ENCODE peak calls at places on chromosomes 3 and 15, in seven cellular contexts. One of them, this sample, is unnamed.

GRCh38 chr15:86650084-86650483 is 570.4 kb downstream of the AGBL1 start:
- DNase-seq in tibial artery: no peak
- DNase-seq in epithelial cell of esophagus: peak
- DNase-seq in OCI-LY7: peak
- DNase-seq in PC-9: no peak
- DNase-seq in pancreas: no peak
- DNase-seq in choroid plexus epithelial cell: no peak
- DNase-seq in this sample: no peak

GRCh38 chr15:44009056-44009455 is 182.3 kb downstream of the WDR76 start:
- DNase-seq in PC-9: peak
- DNase-seq in OCI-LY7: no peak
- DNase-seq in pancreas: no peak
- DNase-seq in tibial artery: no peak
- DNase-seq in choroid plexus epithelial cell: peak
- DNase-seq in epithelial cell of esophagus: peak
- DNase-seq in this sample: peak

GRCh38 chr3:84692261-84692660 is 266.5 kb upstream of the CADM2 start:
- DNase-seq in epithelial cell of esophagus: peak
- DNase-seq in pancreas: no peak
- DNase-seq in choroid plexus epithelial cell: no peak
- DNase-seq in OCI-LY7: no peak
- DNase-seq in tibial artery: no peak
- DNase-seq in PC-9: peak
- DNase-seq in this sample: no peak

GRCh38 chr3:50230833-50231125 is 5.2 kb upstream of the GNAI2 start:
- DNase-seq in PC-9: no peak
- DNase-seq in pancreas: no peak
- DNase-seq in epithelial cell of esophagus: no peak
- DNase-seq in choroid plexus epithelial cell: no peak
- DNase-seq in OCI-LY7: no peak
- DNase-seq in tibial artery: no peak
- DNase-seq in this sample: peak

GRCh38 chr3:127426444-127427168 is 138.8 kb upstream of the PRR20G start:
- DNase-seq in epithelial cell of esophagus: no peak
- DNase-seq in OCI-LY7: no peak
- DNase-seq in choroid plexus epithelial cell: no peak
- DNase-seq in PC-9: no peak
- DNase-seq in pancreas: no peak
- DNase-seq in tibial artery: peak
- DNase-seq in this sample: no peak

GRCh38 chr3:171741377-171741776 is 68.9 kb downstream of the PLD1 start:
- DNase-seq in tibial artery: no peak
- DNase-seq in choroid plexus epithelial cell: no peak
- DNase-seq in pancreas: no peak
- DNase-seq in PC-9: no peak
- DNase-seq in epithelial cell of esophagus: no peak
- DNase-seq in OCI-LY7: no peak
- DNase-seq in this sample: no peak

GRCh38 chr3:108377384-108377783 is 81.0 kb downstream of the HHLA2 start:
- DNase-seq in epithelial cell of esophagus: no peak
- DNase-seq in OCI-LY7: no peak
- DNase-seq in pancreas: no peak
- DNase-seq in PC-9: no peak
- DNase-seq in choroid plexus epithelial cell: no peak
- DNase-seq in tibial artery: no peak
- DNase-seq in this sample: no peak

GRCh38 chr15:22978691-22979068 is 1.5 kb downstream of the CYFIP1 start:
- DNase-seq in PC-9: no peak
- DNase-seq in OCI-LY7: no peak
- DNase-seq in tibial artery: peak
- DNase-seq in pancreas: no peak
- DNase-seq in choroid plexus epithelial cell: no peak
- DNase-seq in epithelial cell of esophagus: no peak
- DNase-seq in this sample: no peak

GRCh38 chr15:63073497-63074172 is 31.1 kb downstream of the TPM1 start:
- DNase-seq in pancreas: no peak
- DNase-seq in OCI-LY7: no peak
- DNase-seq in PC-9: no peak
- DNase-seq in tibial artery: no peak
- DNase-seq in epithelial cell of esophagus: peak
- DNase-seq in choroid plexus epithelial cell: no peak
- DNase-seq in this sample: no peak

GRCh38 chr3:61381745-61382392 is 130.6 kb upstream of the FHIT start:
- DNase-seq in OCI-LY7: peak
- DNase-seq in tibial artery: no peak
- DNase-seq in PC-9: peak
- DNase-seq in pancreas: no peak
- DNase-seq in epithelial cell of esophagus: peak
- DNase-seq in choroid plexus epithelial cell: peak
- DNase-seq in this sample: peak

GRCh38 chr15:64134322-64134829 is 17.2 kb upstream of the SNX22 start:
- DNase-seq in PC-9: no peak
- DNase-seq in epithelial cell of esophagus: peak
- DNase-seq in OCI-LY7: no peak
- DNase-seq in pancreas: peak
- DNase-seq in choroid plexus epithelial cell: no peak
- DNase-seq in tibial artery: no peak
- DNase-seq in this sample: peak

GRCh38 chr3:123833398-123833785 is 50.7 kb downstream of the MYLK start:
- DNase-seq in PC-9: no peak
- DNase-seq in tibial artery: no peak
- DNase-seq in choroid plexus epithelial cell: no peak
- DNase-seq in pancreas: no peak
- DNase-seq in OCI-LY7: no peak
- DNase-seq in epithelial cell of esophagus: peak
- DNase-seq in this sample: no peak

GRCh38 chr3:24460974-24461373 is 33.7 kb downstream of the THRB start:
- DNase-seq in pancreas: no peak
- DNase-seq in PC-9: no peak
- DNase-seq in choroid plexus epithelial cell: peak
- DNase-seq in epithelial cell of esophagus: no peak
- DNase-seq in OCI-LY7: no peak
- DNase-seq in tibial artery: no peak
- DNase-seq in this sample: no peak

GRCh38 chr15:48800811-48801460 is 9.9 kb downstream of the CEP152 start:
- DNase-seq in tibial artery: no peak
- DNase-seq in PC-9: no peak
- DNase-seq in OCI-LY7: peak
- DNase-seq in pancreas: no peak
- DNase-seq in choroid plexus epithelial cell: peak
- DNase-seq in epithelial cell of esophagus: peak
- DNase-seq in this sample: peak

GRCh38 chr3:23992051-23992628 is 47.1 kb downstream of the NR1D2 start:
- DNase-seq in PC-9: peak
- DNase-seq in tibial artery: no peak
- DNase-seq in OCI-LY7: no peak
- DNase-seq in choroid plexus epithelial cell: peak
- DNase-seq in epithelial cell of esophagus: peak
- DNase-seq in pancreas: no peak
- DNase-seq in this sample: peak

GRCh38 chr3:34890247-34890646 is 749.1 kb upstream of the ARPP21 start:
- DNase-seq in PC-9: no peak
- DNase-seq in tibial artery: no peak
- DNase-seq in choroid plexus epithelial cell: no peak
- DNase-seq in epithelial cell of esophagus: no peak
- DNase-seq in pancreas: no peak
- DNase-seq in OCI-LY7: no peak
- DNase-seq in this sample: no peak
- TF ChIP-seq CTCF in PC-9: no peak
- TF ChIP-seq CTCF in tibial artery: no peak
- TF ChIP-seq CTCF in choroid plexus epithelial cell: no peak
- TF ChIP-seq CTCF in epithelial cell of esophagus: no peak
- TF ChIP-seq CTCF in pancreas: no peak
- TF ChIP-seq CTCF in OCI-LY7: no peak
- TF ChIP-seq CTCF in this sample: no peak

GRCh38 chr3:46212101-46212500 is 4.0 kb upstream of the CCR1 start:
- DNase-seq in OCI-LY7: no peak
- DNase-seq in choroid plexus epithelial cell: no peak
- DNase-seq in pancreas: no peak
- DNase-seq in tibial artery: no peak
- DNase-seq in epithelial cell of esophagus: no peak
- DNase-seq in PC-9: no peak
- DNase-seq in this sample: no peak

GRCh38 chr3:46214751-46215352 is 6.7 kb upstream of the CCR1 start:
- DNase-seq in pancreas: no peak
- DNase-seq in OCI-LY7: peak
- DNase-seq in tibial artery: no peak
- DNase-seq in PC-9: peak
- DNase-seq in epithelial cell of esophagus: no peak
- DNase-seq in choroid plexus epithelial cell: peak
- DNase-seq in this sample: no peak

GRCh38 chr3:46209751-46210470 is 1.8 kb upstream of the CCR1 start:
- DNase-seq in OCI-LY7: no peak
- DNase-seq in pancreas: no peak
- DNase-seq in choroid plexus epithelial cell: no peak
- DNase-seq in PC-9: no peak
- DNase-seq in tibial artery: no peak
- DNase-seq in epithelial cell of esophagus: peak
- DNase-seq in this sample: no peak

GRCh38 chr3:46215810-46216414 is 7.8 kb upstream of the CCR1 start:
- DNase-seq in choroid plexus epithelial cell: peak
- DNase-seq in epithelial cell of esophagus: peak
- DNase-seq in OCI-LY7: no peak
- DNase-seq in tibial artery: no peak
- DNase-seq in PC-9: no peak
- DNase-seq in pancreas: no peak
- DNase-seq in this sample: no peak

DNA sequence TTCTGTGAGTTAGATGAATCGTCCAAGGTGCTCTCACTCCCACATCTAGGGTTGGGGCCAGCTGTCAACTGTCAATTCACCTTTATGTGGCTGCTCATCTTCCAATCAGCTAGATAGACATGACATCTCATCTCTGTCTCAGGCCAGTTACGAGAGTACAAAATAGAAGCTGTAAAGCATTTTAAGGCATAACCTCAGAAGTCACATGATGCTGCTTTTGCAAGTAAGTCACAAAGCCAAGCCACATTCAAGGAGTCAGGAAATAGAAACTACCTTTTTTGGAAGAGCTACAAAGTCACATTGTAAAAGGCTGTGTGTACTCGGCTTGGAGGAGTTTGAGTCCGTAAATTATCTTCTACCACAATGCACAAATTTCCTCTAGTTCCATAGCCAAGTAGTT is 5.1 kb upstream of the CCR1 start:
- DNase-seq in choroid plexus epithelial cell: no peak
- DNase-seq in pancreas: no peak
- DNase-seq in tibial artery: no peak
- DNase-seq in epithelial cell of esophagus: no peak
- DNase-seq in OCI-LY7: no peak
- DNase-seq in PC-9: no peak
- DNase-seq in this sample: no peak
- H3K4me3 ChIP-seq in choroid plexus epithelial cell: no peak
- H3K4me3 ChIP-seq in pancreas: no peak
- H3K4me3 ChIP-seq in tibial artery: no peak
- H3K4me3 ChIP-seq in epithelial cell of esophagus: no peak
- H3K4me3 ChIP-seq in OCI-LY7: no peak
- H3K4me3 ChIP-seq in PC-9: no peak
- H3K4me3 ChIP-seq in this sample: no peak

GRCh38 chr3:78991656-78992055 is 776.1 kb downstream of the ROBO1 start:
- DNase-seq in tibial artery: no peak
- DNase-seq in pancreas: no peak
- DNase-seq in PC-9: no peak
- DNase-seq in choroid plexus epithelial cell: no peak
- DNase-seq in epithelial cell of esophagus: no peak
- DNase-seq in OCI-LY7: no peak
- DNase-seq in this sample: no peak

GRCh38 chr3:78986702-78987101 is 781.1 kb downstream of the ROBO1 start:
- DNase-seq in epithelial cell of esophagus: no peak
- DNase-seq in tibial artery: no peak
- DNase-seq in choroid plexus epithelial cell: no peak
- DNase-seq in OCI-LY7: no peak
- DNase-seq in pancreas: no peak
- DNase-seq in PC-9: no peak
- DNase-seq in this sample: no peak

GRCh38 chr3:78990164-78990563 is 777.6 kb downstream of the ROBO1 start:
- DNase-seq in choroid plexus epithelial cell: no peak
- DNase-seq in tibial artery: no peak
- DNase-seq in pancreas: no peak
- DNase-seq in OCI-LY7: no peak
- DNase-seq in PC-9: no peak
- DNase-seq in epithelial cell of esophagus: no peak
- DNase-seq in this sample: no peak

GRCh38 chr3:78992400-78992799 is 775.4 kb downstream of the ROBO1 start:
- DNase-seq in PC-9: no peak
- DNase-seq in choroid plexus epithelial cell: no peak
- DNase-seq in epithelial cell of esophagus: no peak
- DNase-seq in tibial artery: no peak
- DNase-seq in pancreas: no peak
- DNase-seq in OCI-LY7: no peak
- DNase-seq in this sample: no peak

DNA sequence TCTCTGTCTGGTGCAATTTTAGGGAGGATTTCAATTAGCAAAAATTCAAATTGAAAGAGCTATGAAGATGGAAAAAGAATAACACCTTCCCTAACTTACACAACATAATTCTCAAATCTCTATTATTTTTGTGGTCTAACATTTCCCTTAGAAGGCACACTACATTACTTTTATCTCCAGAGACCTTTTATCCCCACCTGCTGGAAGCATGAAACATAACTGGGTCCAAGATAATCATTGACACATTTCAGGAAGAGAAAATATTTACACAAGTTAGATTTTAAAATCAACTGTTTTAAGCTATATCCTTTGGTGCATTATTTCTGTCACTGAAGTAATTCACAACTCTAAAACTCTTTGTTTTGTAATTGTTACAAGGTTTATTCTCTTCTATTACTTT is 779.5 kb downstream of the ROBO1 start:
- DNase-seq in PC-9: no peak
- DNase-seq in pancreas: no peak
- DNase-seq in epithelial cell of esophagus: peak
- DNase-seq in choroid plexus epithelial cell: peak
- DNase-seq in tibial artery: no peak
- DNase-seq in OCI-LY7: no peak
- DNase-seq in this sample: peak
- TF ChIP-seq CTCF in PC-9: peak
- TF ChIP-seq CTCF in pancreas: no peak
- TF ChIP-seq CTCF in epithelial cell of esophagus: peak
- TF ChIP-seq CTCF in choroid plexus epithelial cell: peak
- TF ChIP-seq CTCF in tibial artery: no peak
- TF ChIP-seq CTCF in OCI-LY7: peak
- TF ChIP-seq CTCF in this sample: peak

GRCh38 chr15:89328398-89329254 is 6.0 kb downstream of the POLG start:
- DNase-seq in tibial artery: peak
- DNase-seq in choroid plexus epithelial cell: no peak
- DNase-seq in epithelial cell of esophagus: no peak
- DNase-seq in PC-9: no peak
- DNase-seq in OCI-LY7: no peak
- DNase-seq in pancreas: no peak
- DNase-seq in this sample: no peak

GRCh38 chr15:89329329-89330084 is 5.1 kb downstream of the POLG start:
- DNase-seq in epithelial cell of esophagus: no peak
- DNase-seq in choroid plexus epithelial cell: no peak
- DNase-seq in OCI-LY7: no peak
- DNase-seq in pancreas: no peak
- DNase-seq in tibial artery: peak
- DNase-seq in PC-9: no peak
- DNase-seq in this sample: no peak

GRCh38 chr15:89332446-89332845 is 2.2 kb downstream of the POLG start:
- DNase-seq in pancreas: no peak
- DNase-seq in choroid plexus epithelial cell: peak
- DNase-seq in OCI-LY7: peak
- DNase-seq in tibial artery: peak
- DNase-seq in epithelial cell of esophagus: peak
- DNase-seq in PC-9: no peak
- DNase-seq in this sample: peak

GRCh38 chr15:89330881-89331595 is 3.6 kb downstream of the POLG start:
- DNase-seq in tibial artery: peak
- DNase-seq in OCI-LY7: no peak
- DNase-seq in choroid plexus epithelial cell: no peak
- DNase-seq in pancreas: no peak
- DNase-seq in epithelial cell of esophagus: no peak
- DNase-seq in PC-9: no peak
- DNase-seq in this sample: no peak

GRCh38 chr15:89330119-89330518 is 4.5 kb downstream of the POLG start:
- DNase-seq in OCI-LY7: no peak
- DNase-seq in tibial artery: peak
- DNase-seq in pancreas: no peak
- DNase-seq in choroid plexus epithelial cell: no peak
- DNase-seq in epithelial cell of esophagus: no peak
- DNase-seq in PC-9: no peak
- DNase-seq in this sample: no peak
- H3K4me3 ChIP-seq in OCI-LY7: no peak
- H3K4me3 ChIP-seq in tibial artery: no peak
- H3K4me3 ChIP-seq in pancreas: no peak
- H3K4me3 ChIP-seq in choroid plexus epithelial cell: no peak
- H3K4me3 ChIP-seq in epithelial cell of esophagus: no peak
- H3K4me3 ChIP-seq in PC-9: no peak
- H3K4me3 ChIP-seq in this sample: no peak

This sample was measured in fibroblast of pulmonary artery.